ENCODE peak calls at places on chromosomes 5 and 9, in eight cellular contexts. C is A549, W is left cardiac atrium, Y is islet precursor cell, F is amniotic stem cell, J is progenitor cell of endocrine pancreas, T is cerebellar cortex, Q is colonic mucosa. P is an unnamed sample.

GRCh38 chr5:60843693-60844428 is at the start of gene ELOVL7:
- DNase-seq in C (peak), T (peak), Q (peak), Y (peak), J (peak), W (peak), F (no peak), P (peak)

GRCh38 chr9:129887210-129888084 is 52.2 kb downstream of the USP20 start:
- DNase-seq in F (no peak), C (no peak), Y (peak), T (no peak), J (no peak), W (no peak), Q (no peak), P (peak)

GRCh38 chr5:94154672-94155071 is 413.3 kb upstream of the POU5F2 start:
- DNase-seq in W (no peak), F (no peak), T (no peak), J (no peak), Q (no peak), Y (no peak), C (no peak), P (no peak)

GRCh38 chr9:116165912-116166311 is 12.3 kb downstream of the PAPPA start:
- DNase-seq in T (no peak), Q (no peak), C (no peak), J (no peak), W (no peak), F (no peak), Y (no peak), P (no peak)

GRCh38 chr9:135105211-135105745 is 17.8 kb downstream of the OLFM1 start:
- DNase-seq in Y (no peak), F (no peak), W (no peak), T (no peak), J (no peak), C (no peak), Q (no peak), P (no peak)

GRCh38 chr5:142610176-142611001 is 75.5 kb downstream of the FGF1 start:
- DNase-seq in C (no peak), W (no peak), Q (no peak), J (no peak), F (no peak), Y (no peak), T (no peak), P (no peak)

GRCh38 chr5:154737667-154738320 is 17.4 kb upstream of the LARP1 start:
- DNase-seq in Y (peak), J (no peak), F (no peak), C (no peak), W (no peak), Q (no peak), T (no peak), P (no peak)

GRCh38 chr9:20463823-20464222 is 158.5 kb downstream of the MLLT3 start:
- DNase-seq in W (no peak), Y (no peak), Q (no peak), C (no peak), T (no peak), J (no peak), F (no peak), P (no peak)

P was measured in activated CD4-positive, alpha-beta T cell treated with anti-CD3 and anti-CD28 coated beads, Interleukin-2, amount 10 ng/mL, durations not matched to agents 24 days and 14 days.